ENCODE peak calls at places on chromosome 18, in nine cellular contexts. X is spleen; A is neural progenitor cell; Z is AG09319; V is stimulated activated CD4-positive, alpha-beta T cell treated with anti-CD3 and anti-CD28 coated beads, Interleukin-2, amount 100 ng/mL, for 4 hours; O is HFFc6; N is Kasumi-1; G is CD8-positive, alpha-beta T cell; B is fibroblast of villous mesenchyme. Q is an unnamed sample.

GRCh38 chr18:22926454-22926853 is 6.7 kb upstream of the RBBP8 start:
- DNase-seq in X (no peak), A (no peak), Z (no peak), V (no peak), O (no peak), N (no peak), G (no peak), B (no peak), Q (no peak)

GRCh38 chr18:66141716-66142115 is 390.9 kb downstream of the CDH7 start:
- DNase-seq in X (no peak), A (no peak), Z (no peak), V (no peak), O (no peak), N (no peak), G (no peak), B (no peak), Q (no peak)

GRCh38 chr18:6859676-6860422 is 130.3 kb downstream of the ARHGAP28 start:
- DNase-seq in X (no peak), A (no peak), Z (no peak), V (no peak), O (no peak), N (no peak), G (no peak), B (no peak), Q (no peak)

GRCh38 chr18:44231936-44232335 is 448.8 kb upstream of the SETBP1 start:
- DNase-seq in X (no peak), A (no peak), Z (no peak), V (no peak), O (no peak), N (no peak), G (no peak), B (no peak), Q (no peak)

GRCh38 chr18:45166341-45167108 is 448.8 kb upstream of the SLC14A2 start:
- DNase-seq in X (no peak), A (no peak), Z (peak), V (no peak), O (peak), N (no peak), G (no peak), B (peak), Q (no peak)

GRCh38 chr18:32049393-32050161 is 31.0 kb downstream of the RNF125 start:
- DNase-seq in X (peak), A (no peak), Z (no peak), V (no peak), O (peak), N (peak), G (peak), B (no peak), Q (peak)

GRCh38 chr18:23689031-23689615 is at the start of gene LAMA3:
- DNase-seq in X (peak), A (peak), Z (peak), V (no peak), O (peak), N (peak), G (peak), B (peak), Q (no peak)

GRCh38 chr18:3368193-3368592 is 81.8 kb upstream of the TGIF1 start:
- DNase-seq in X (no peak), A (no peak), Z (peak), V (no peak), O (peak), N (no peak), G (no peak), B (peak), Q (no peak)

GRCh38 chr18:32582455-32582854 is 111.8 kb upstream of the GAREM1 start:
- DNase-seq in X (no peak), A (no peak), Z (no peak), V (no peak), O (no peak), N (no peak), G (no peak), B (no peak), Q (no peak)

GRCh38 chr18:10726198-10727068 is 200.6 kb downstream of the NAPG start:
- DNase-seq in X (no peak), A (no peak), Z (no peak), V (no peak), O (no peak), N (no peak), G (no peak), B (no peak), Q (no peak)

GRCh38 chr18:31203086-31203793 is 40.6 kb upstream of the DSC1 start:
- DNase-seq in X (peak), A (no peak), Z (no peak), V (no peak), O (no peak), N (peak), G (no peak), B (no peak), Q (no peak)

GRCh38 chr18:2657788-2658458 is 2.4 kb downstream of the SMCHD1 start:
- DNase-seq in X (no peak), A (no peak), Z (peak), V (no peak), O (peak), N (peak), G (no peak), B (peak), Q (no peak)

GRCh38 chr18:50578030-50578429 is 18.1 kb downstream of the MAPK4 start:
- DNase-seq in X (no peak), A (no peak), Z (no peak), V (no peak), O (no peak), N (no peak), G (no peak), B (no peak), Q (no peak)

GRCh38 chr18:69898241-69898861 is 49.3 kb downstream of the CD226 start:
- DNase-seq in X (no peak), A (no peak), Z (no peak), V (no peak), O (no peak), N (no peak), G (peak), B (no peak), Q (peak)